ENCODE peak calls at places on chromosomes 13 and 19, in eight cellular contexts. U is HFF-Myc; L is effector memory CD4-positive, alpha-beta T cell; X is GM23248; V is WERI-Rb-1; Z is A172; M is dorsolateral prefrontal cortex; I is activated CD4-positive, alpha-beta T cell treated with anti-CD3 and anti-CD28 coated beads, Interleukin-2, amount 50 U/mL, for 48 hours. F is an unnamed sample.

GRCh38 chr19:38056646-38057045 is 149.6 kb downstream of the SIPA1L3 start:
- DNase-seq in U (no peak), L (no peak), X (no peak), V (no peak), Z (no peak), M (no peak), I (no peak), F (no peak)

GRCh38 chr13:112799394-112799793 is 109.6 kb downstream of the ATP11A start:
- DNase-seq in U (no peak), L (no peak), X (no peak), V (no peak), Z (no peak), M (no peak), I (no peak), F (no peak)

GRCh38 chr13:30743319-30744055 is 8.1 kb downstream of the ALOX5AP start:
- DNase-seq in U (peak; percentile 84), L (no peak), X (peak; percentile 98), V (no peak), Z (peak; percentile 96), M (no peak), I (no peak), F (no peak)

GRCh38 chr19:32909257-32909656 is 39.7 kb upstream of the SLC7A9 start:
- DNase-seq in U (no peak), L (no peak), X (no peak), V (no peak), Z (no peak), M (no peak), I (no peak), F (no peak)

GRCh38 chr19:53131085-53131484 is 1.6 kb downstream of the ZNF415 start:
- DNase-seq in U (no peak), L (no peak), X (peak; percentile 35), V (no peak), Z (no peak), M (no peak), I (no peak), F (no peak)

GRCh38 chr13:110015253-110015652 is 228.9 kb upstream of the IRS2 start:
- DNase-seq in U (no peak), L (no peak), X (peak; percentile 17), V (no peak), Z (peak; percentile 31), M (no peak), I (no peak), F (no peak)

GRCh38 chr19:7862413-7862951 is 11.7 kb downstream of the PRR36 start:
- DNase-seq in U (no peak), L (peak; percentile 71), X (peak; percentile 56), V (no peak), Z (no peak), M (no peak), I (peak; percentile 76), F (no peak)

GRCh38 chr13:112055417-112056206 is 11.3 kb upstream of the SOX1 start:
- DNase-seq in U (no peak), L (no peak), X (no peak), V (no peak), Z (no peak), M (no peak), I (no peak), F (no peak)

GRCh38 chr19:23992348-23992747 is 77.7 kb downstream of the ZNF726 start:
- DNase-seq in U (no peak), L (no peak), X (no peak), V (no peak), Z (no peak), M (no peak), I (no peak), F (no peak)

GRCh38 chr19:18232540-18233223 is 6.4 kb upstream of the PDE4C start:
- DNase-seq in U (no peak), L (no peak), X (peak; percentile 38), V (peak; percentile 88), Z (no peak), M (no peak), I (no peak), F (no peak)

GRCh38 chr13:50598338-50598737 is 245.2 kb downstream of the DLEU7 start:
- DNase-seq in U (no peak), L (no peak), X (no peak), V (peak; percentile 17), Z (no peak), M (no peak), I (no peak), F (no peak)

GRCh38 chr19:1567116-1567847 is 843 bp downstream of the MEX3D start:
- DNase-seq in U (no peak), L (no peak), X (peak; percentile 81), V (no peak), Z (no peak), M (no peak), I (no peak), F (peak; percentile 57)

GRCh38 chr19:42032428-42032827 is 37.6 kb downstream of the GRIK5 start:
- DNase-seq in U (no peak), L (no peak), X (no peak), V (no peak), Z (no peak), M (no peak), I (no peak), F (no peak)

GRCh38 chr19:7196721-7197168 is 97.5 kb downstream of the INSR start:
- DNase-seq in U (no peak), L (no peak), X (peak; percentile 82), V (no peak), Z (no peak), M (no peak), I (no peak), F (peak; percentile 36)

GRCh38 chr13:51425410-51426042 is 27.3 kb downstream of the INTS6 start:
- DNase-seq in U (no peak), L (no peak), X (peak; percentile 79), V (no peak), Z (no peak), M (no peak), I (no peak), F (no peak)

GRCh38 chr13:58324130-58324529 is 692.6 kb downstream of the PCDH17 start:
- DNase-seq in U (no peak), L (no peak), X (no peak), V (no peak), Z (no peak), M (no peak), I (no peak), F (no peak)

GRCh38 chr19:49862411-49863253 is 4.7 kb downstream of the PNKP start:
- DNase-seq in U (no peak), L (no peak), X (no peak), V (peak; percentile 76), Z (no peak), M (no peak), I (no peak), F (no peak)

GRCh38 chr19:36409841-36410240 is 8.6 kb downstream of the ZFP82 start:
- DNase-seq in U (no peak), L (no peak), X (no peak), V (no peak), Z (no peak), M (no peak), I (no peak), F (no peak)

GRCh38 chr13:49060698-49061387 is 85.1 kb downstream of the FNDC3A start:
- DNase-seq in U (no peak), L (no peak), X (peak; percentile 78), V (no peak), Z (no peak), M (no peak), I (no peak), F (no peak)

GRCh38 chr19:44570984-44571684 is 41.7 kb upstream of the CEACAM20 start:
- DNase-seq in U (peak; percentile 79), L (no peak), X (peak; percentile 80), V (peak; percentile 65), Z (peak; percentile 68), M (no peak), I (peak; percentile 64), F (peak; percentile 8)

GRCh38 chr13:93862259-93862658 is 617.2 kb downstream of the DCT start:
- DNase-seq in U (no peak), L (no peak), X (peak; percentile 60), V (no peak), Z (no peak), M (no peak), I (no peak), F (no peak)

GRCh38 chr13:21079761-21080730 is 18.7 kb upstream of the LATS2 start:
- DNase-seq in U (no peak), L (no peak), X (peak; percentile 91), V (no peak), Z (peak; percentile 71), M (no peak), I (no peak), F (no peak)

GRCh38 chr13:114234645-114235421 is at the start of gene CDC16:
- DNase-seq in U (peak; percentile 75), L (peak; percentile 55), X (peak; percentile 96), V (peak; percentile 100), Z (peak; percentile 90), M (peak; percentile 95), I (peak; percentile 94), F (peak; percentile 67)

GRCh38 chr19:50778906-50779430 is 8.7 kb downstream of the GPR32 start:
- DNase-seq in U (no peak), L (no peak), X (no peak), V (no peak), Z (no peak), M (no peak), I (no peak), F (no peak)

GRCh38 chr13:31909889-31910551 is 121.6 kb upstream of the FRY start:
- DNase-seq in U (peak; percentile 58), L (no peak), X (peak; percentile 81), V (peak; percentile 44), Z (peak; percentile 28), M (peak; percentile 38), I (peak; percentile 44), F (no peak)

GRCh38 chr19:2511570-2511969 is 35.6 kb downstream of the GADD45B start:
- DNase-seq in U (no peak), L (no peak), X (no peak), V (no peak), Z (no peak), M (no peak), I (no peak), F (no peak)

GRCh38 chr13:27744861-27745260 is 47.4 kb upstream of the GSX1 start:
- DNase-seq in U (no peak), L (no peak), X (no peak), V (no peak), Z (no peak), M (no peak), I (no peak), F (no peak)

GRCh38 chr19:13098291-13099072 is 4.2 kb downstream of the LYL1 start:
- DNase-seq in U (no peak), L (no peak), X (peak; percentile 77), V (no peak), Z (no peak), M (no peak), I (peak; percentile 27), F (no peak)